ENCODE peak calls at places on chromosomes 16 and 17, in nine cellular contexts. F is cardiac muscle cell, U is dorsolateral prefrontal cortex, W is brain microvascular endothelial cell, K is upper lobe of right lung, R is tibial artery, A is gastrocnemius medialis, V is uterus, T is endodermal cell. H is an unnamed sample.

GRCh38 chr16:28193530-28194423 is 18.0 kb downstream of the XPO6 start:
- DNase-seq in V (no peak), R (no peak), W (peak; percentile 80), K (no peak), U (no peak), F (peak; percentile 85), A (peak; percentile 24), T (no peak), H (no peak)

GRCh38 chr16:1823821-1824220 is 2.8 kb downstream of the HAGH start:
- DNase-seq in V (no peak), A (no peak), U (peak; percentile 67), F (peak; percentile 70), K (no peak), T (peak; percentile 84), W (peak; percentile 37), R (no peak), H (no peak)

GRCh38 chr17:28745777-28746473 is 2.1 kb downstream of the TRAF4 start:
- DNase-seq in F (no peak), K (peak; percentile 79), U (no peak), R (no peak), V (no peak), A (no peak), W (no peak), T (peak; percentile 80), H (no peak)

GRCh38 chr16:87000007-87000406 is 317.2 kb downstream of the C16orf95 start:
- DNase-seq in K (no peak), F (no peak), W (no peak), U (no peak), T (no peak), V (no peak), A (no peak), R (no peak), H (no peak)

GRCh38 chr17:47744168-47745036 is 11.4 kb downstream of the TBX21 start:
- DNase-seq in A (no peak), W (no peak), K (no peak), F (no peak), T (no peak), V (no peak), R (no peak), U (no peak), H (no peak)

GRCh38 chr16:681746-682427 is 1.7 kb downstream of the STUB1 start:
- DNase-seq in T (no peak), A (peak; percentile 36), W (no peak), F (peak; percentile 43), V (no peak), K (no peak), R (no peak), U (no peak), H (no peak)

GRCh38 chr16:23962001-23962400 is 126.2 kb downstream of the PRKCB start:
- DNase-seq in K (no peak), A (no peak), F (no peak), R (no peak), V (no peak), W (no peak), T (no peak), U (no peak), H (no peak)

GRCh38 chr17:42387663-42388380 is 420 bp downstream of the STAT3 start:
- DNase-seq in K (peak; percentile 78), F (peak; percentile 51), W (no peak), T (peak; percentile 90), V (peak; percentile 49), U (peak; percentile 26), A (peak; percentile 70), R (peak; percentile 59), H (no peak)

GRCh38 chr17:78184868-78185267 is 2.0 kb downstream of the TK1 start:
- DNase-seq in T (no peak), A (no peak), K (no peak), V (no peak), W (no peak), R (no peak), U (no peak), F (no peak), H (no peak)

GRCh38 chr16:80720759-80721470 is 83.5 kb downstream of the CDYL2 start:
- DNase-seq in A (no peak), T (no peak), V (no peak), R (no peak), W (peak; percentile 16), F (no peak), K (no peak), U (no peak), H (no peak)

GRCh38 chr17:16171613-16172012 is 43.7 kb downstream of the NCOR1 start:
- DNase-seq in A (no peak), W (peak; percentile 25), R (no peak), F (no peak), U (no peak), T (no peak), K (no peak), V (no peak), H (no peak)

DNA sequence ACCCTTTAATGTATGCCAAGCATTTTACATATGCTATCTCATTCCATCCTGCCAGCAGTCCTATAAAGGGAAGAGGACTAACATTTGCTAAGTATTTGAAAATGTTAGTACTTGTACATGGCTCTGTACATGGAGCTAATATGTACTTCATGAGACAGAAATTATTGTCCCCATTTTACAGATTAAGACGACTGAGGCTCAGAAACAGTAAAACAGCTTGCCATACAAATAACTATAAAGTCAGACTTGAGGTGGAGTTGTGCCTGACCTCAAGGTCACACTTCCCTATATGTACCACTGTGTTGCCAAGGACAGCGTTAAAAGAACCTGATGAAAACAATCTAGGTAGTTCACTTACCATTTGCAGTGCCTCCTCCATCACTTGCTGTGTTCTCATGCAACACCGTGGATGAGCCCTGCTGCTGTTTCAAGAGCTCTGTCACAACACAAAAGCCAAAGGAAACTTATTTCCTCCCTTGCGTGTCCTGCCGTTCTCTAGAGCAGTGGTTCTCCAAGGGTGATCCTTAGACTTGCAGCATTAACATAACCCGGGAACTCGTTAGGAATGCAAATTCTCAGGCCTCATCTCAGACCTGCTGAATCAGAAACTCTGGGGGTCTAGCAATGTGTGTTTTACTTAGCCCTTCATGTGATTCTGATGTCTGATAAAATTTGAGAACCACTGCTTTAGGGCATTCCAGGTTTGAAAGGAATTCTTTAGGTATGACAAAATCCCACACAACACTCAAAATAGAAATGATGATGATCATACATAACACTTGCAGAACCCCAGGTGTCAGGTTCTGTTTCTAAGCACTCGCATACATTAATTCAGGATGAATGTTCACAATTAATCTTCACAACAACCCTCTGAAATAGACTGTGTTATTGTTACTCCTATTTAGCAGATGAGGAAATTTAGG is 51.2 kb upstream of the MTMR4 start:
- DNase-seq in U (no peak), T (peak; percentile 70), F (no peak), R (no peak), V (no peak), K (no peak), A (no peak), W (no peak), H (no peak)
- H3K27me3 ChIP-seq in U (no peaks in the 10 kb centered on the region), T (no peaks in the 10 kb centered on the region), F (no peaks in the 10 kb centered on the region), R (no peaks in the 10 kb centered on the region), V (no peaks in the 10 kb centered on the region), K (no peaks in the 10 kb centered on the region), A (no peaks in the 10 kb centered on the region), W (no peaks in the 10 kb centered on the region), H (no peaks in the 10 kb centered on the region)

GRCh38 chr17:11238710-11239109 is 2.3 kb upstream of the SHISA6 start:
- DNase-seq in K (no peak), R (no peak), A (no peak), U (no peak), T (peak; percentile 63), F (no peak), W (no peak), V (no peak), H (no peak)

GRCh38 chr17:11239379-11239970 is 1.5 kb upstream of the SHISA6 start:
- DNase-seq in A (no peak), U (peak; percentile 26), F (no peak), W (no peak), T (no peak), R (no peak), K (no peak), V (no peak), H (no peak)

GRCh38 chr17:11240841-11241610 is at the start of gene SHISA6:
- DNase-seq in R (no peak), A (no peak), W (no peak), T (peak; percentile 86), K (no peak), F (no peak), V (no peak), U (no peak), H (no peak)

GRCh38 chr17:11240041-11240801 is 792 bp upstream of the SHISA6 start:
- DNase-seq in F (no peak), A (no peak), R (no peak), K (no peak), U (peak; percentile 43), T (peak; percentile 89), V (no peak), W (no peak), H (no peak)

GRCh38 chr17:11241611-11242226 is 706 bp downstream of the SHISA6 start:
- DNase-seq in U (no peak), W (no peak), R (no peak), F (no peak), T (peak; percentile 85), A (no peak), V (no peak), K (no peak), H (no peak)
- H3K4me3 ChIP-seq in U (peak overlapping the region; percentile 55), W (no peak overlapping the region), R (no peak overlapping the region), F (no peak overlapping the region), T (peak overlapping the region; percentile 52), A (no peak overlapping the region), V (no peak overlapping the region), K (no peak overlapping the region), H (no peak overlapping the region)

DNA sequence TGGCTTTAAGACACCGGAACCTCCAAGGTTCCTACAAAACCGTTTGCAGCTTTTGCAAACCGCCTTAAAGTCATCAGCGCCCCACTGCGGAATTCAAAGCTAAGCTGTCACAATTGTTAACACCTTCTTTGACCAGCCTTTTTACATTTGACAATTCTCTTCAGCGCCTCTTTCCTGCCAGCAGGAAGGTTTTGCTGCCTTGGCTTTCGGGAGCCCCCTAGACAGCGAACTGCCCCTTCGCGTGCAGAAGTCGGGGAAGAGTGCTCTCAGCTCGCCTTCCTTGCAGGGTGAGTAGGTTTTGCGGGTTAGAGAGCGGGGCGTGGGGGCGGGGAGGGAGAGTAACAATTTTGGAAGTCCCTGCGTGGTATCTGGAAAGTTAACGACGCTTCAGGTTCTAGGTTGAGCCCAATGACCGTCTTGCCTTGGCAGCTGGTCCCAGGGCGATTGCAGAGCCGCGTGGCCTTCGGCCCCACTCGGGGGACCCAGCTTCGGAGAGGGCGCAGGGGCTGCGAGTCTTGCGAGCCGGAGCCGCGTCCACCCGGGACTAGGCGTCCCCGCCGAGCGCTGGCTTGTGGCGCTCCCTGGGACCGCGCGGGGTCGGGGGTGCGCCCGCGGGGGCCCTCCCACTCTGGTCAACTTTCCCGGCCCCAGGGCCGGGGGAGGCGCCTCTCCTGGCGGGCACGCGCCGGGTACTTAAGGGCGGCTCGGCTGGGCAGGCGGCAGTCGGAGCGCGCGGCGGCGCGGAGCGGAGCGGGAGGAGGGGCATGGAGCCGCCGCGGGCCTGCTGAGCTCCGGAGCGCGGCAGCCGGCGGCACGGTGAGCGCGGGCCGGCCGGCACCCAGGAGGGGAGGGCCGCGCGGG is at the start of gene HAS3:
- DNase-seq in W (peak; percentile 44), R (no peak), U (peak; percentile 17), V (no peak), F (peak; percentile 70), K (peak; percentile 90), T (peak; percentile 93), A (no peak), H (no peak)
- TF ChIP-seq CTCF in W (peak; percentile 59), R (no peak), U (no peak), V (no peak), F (peak; percentile 38), K (peak; percentile 19), T (peak; percentile 54), A (no peak), H (no peak)

DNA sequence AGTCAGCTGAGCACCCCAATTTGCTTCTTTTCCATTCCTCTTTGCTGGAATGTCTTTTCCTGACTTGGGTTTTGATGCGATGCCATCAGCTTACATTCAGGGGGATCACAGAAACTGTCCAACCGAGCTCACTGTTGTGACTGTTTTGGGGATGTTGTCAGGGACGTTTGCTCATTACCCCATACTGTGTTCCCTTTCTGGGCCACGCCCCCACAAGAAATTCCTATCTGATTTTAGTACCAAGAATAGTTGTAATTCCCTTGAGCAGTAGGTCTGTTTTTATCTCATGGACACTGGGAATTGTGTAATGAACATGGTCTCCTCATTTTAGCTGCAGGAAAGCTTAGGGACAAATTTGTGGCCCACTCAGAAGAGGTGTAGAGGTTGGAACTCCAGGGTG is 2.6 kb upstream of the NTN1 start:
- DNase-seq in U (no peak), V (no peak), K (no peak), R (no peak), A (no peak), T (peak; percentile 49), F (no peak), W (no peak), H (no peak)
- H3K27me3 ChIP-seq in U (peaks cover 30% of the 10 kb centered on the region), V (no peaks in the 10 kb centered on the region), K (peaks cover 63% of the 10 kb centered on the region), R (no peaks in the 10 kb centered on the region), A (peaks cover 12% of the 10 kb centered on the region), T (peaks cover 38% of the 10 kb centered on the region), F (peaks cover 94% of the 10 kb centered on the region), W (peaks cover 28% of the 10 kb centered on the region), H (no peaks in the 10 kb centered on the region)

H was measured in thoracic aorta.